ENCODE peak calls at places on chromosomes 7 and 10, in seven cellular contexts. K is HFF-Myc, W is nephron progenitor cell, X is RWPE1, P is endothelial cell, C is kidney epithelial cell, G is OCI-LY7. Q is an unnamed sample.

GRCh38 chr10:50291261-50291850 is 40.0 kb upstream of the ASAH2 start:
- DNase-seq in C (no peak), W (no peak), X (no peak), G (peak), P (no peak), K (no peak), Q (no peak)

GRCh38 chr7:8214162-8214897 is 47.6 kb downstream of the ICA1 start:
- DNase-seq in G (no peak), W (no peak), P (no peak), K (peak), C (peak), X (no peak), Q (no peak)

GRCh38 chr10:45418859-45419672 is 45.0 kb downstream of the ALOX5 start:
- DNase-seq in K (no peak), X (no peak), W (peak), G (no peak), P (peak), C (no peak), Q (peak)

GRCh38 chr7:2138146-2138765 is 94.5 kb downstream of the MAD1L1 start:
- DNase-seq in X (no peak), W (no peak), G (no peak), C (no peak), K (no peak), P (no peak), Q (no peak)

GRCh38 chr10:2205406-2205805 is 468.1 kb upstream of the ADARB2 start:
- DNase-seq in C (no peak), P (no peak), G (no peak), W (no peak), K (no peak), X (no peak), Q (no peak)

GRCh38 chr10:96056787-96057186 is 13.4 kb downstream of the CCNJ start:
- DNase-seq in P (no peak), G (no peak), X (no peak), K (no peak), C (no peak), W (no peak), Q (no peak)

GRCh38 chr10:53314856-53315255 is 542.3 kb upstream of the MBL2 start:
- DNase-seq in W (no peak), P (no peak), X (peak), G (no peak), C (peak), K (peak), Q (peak)

GRCh38 chr10:48659790-48660189 is 24.9 kb upstream of the WDFY4 start:
- DNase-seq in W (no peak), X (no peak), C (no peak), K (no peak), P (no peak), G (peak), Q (no peak)

GRCh38 chr7:100583132-100584045 is 2.5 kb downstream of the LRCH4 start:
- DNase-seq in K (no peak), X (no peak), P (peak), G (peak), W (no peak), C (no peak), Q (no peak)

GRCh38 chr7:1802899-1803298 is 132.8 kb downstream of the ELFN1 start:
- DNase-seq in X (no peak), G (no peak), C (no peak), K (no peak), P (no peak), W (no peak), Q (no peak)

GRCh38 chr7:370775-371118 is 80.8 kb downstream of the FOXL3 start:
- DNase-seq in X (no peak), K (no peak), W (no peak), G (no peak), C (no peak), P (no peak), Q (no peak)

GRCh38 chr7:11831727-11832495 is at the start of gene THSD7A:
- DNase-seq in P (peak), W (peak), X (peak), K (no peak), C (no peak), G (no peak), Q (peak)

DNA sequence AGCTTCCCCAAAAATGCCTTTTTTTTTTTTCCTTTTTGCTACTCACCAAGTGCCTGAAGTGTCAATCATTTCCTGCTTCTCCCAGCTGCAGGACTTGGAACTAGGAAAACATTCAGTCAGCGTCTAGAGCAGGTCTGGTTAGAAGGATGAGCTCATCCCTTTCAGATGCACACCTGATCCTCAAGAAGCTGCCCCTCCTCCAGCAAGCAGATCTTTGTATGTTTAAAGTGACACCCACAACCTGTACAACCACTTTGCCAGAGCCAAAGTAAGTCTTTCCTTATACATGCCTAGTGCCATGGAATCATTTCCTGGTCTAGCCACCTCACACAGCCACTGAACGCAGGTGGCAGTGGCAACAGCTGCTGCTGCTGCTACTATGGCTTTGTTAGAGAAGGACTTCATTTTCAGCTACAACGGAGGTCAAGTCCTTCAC is 10.4 kb upstream of the USP54 start:
- DNase-seq in G (no peak), W (no peak), K (no peak), P (no peak), X (peak), C (peak), Q (peak)
- TF ChIP-seq CTCF in G (no peak), W (no peak), K (no peak), P (no peak), X (no peak), C (no peak), Q (no peak)

DNA sequence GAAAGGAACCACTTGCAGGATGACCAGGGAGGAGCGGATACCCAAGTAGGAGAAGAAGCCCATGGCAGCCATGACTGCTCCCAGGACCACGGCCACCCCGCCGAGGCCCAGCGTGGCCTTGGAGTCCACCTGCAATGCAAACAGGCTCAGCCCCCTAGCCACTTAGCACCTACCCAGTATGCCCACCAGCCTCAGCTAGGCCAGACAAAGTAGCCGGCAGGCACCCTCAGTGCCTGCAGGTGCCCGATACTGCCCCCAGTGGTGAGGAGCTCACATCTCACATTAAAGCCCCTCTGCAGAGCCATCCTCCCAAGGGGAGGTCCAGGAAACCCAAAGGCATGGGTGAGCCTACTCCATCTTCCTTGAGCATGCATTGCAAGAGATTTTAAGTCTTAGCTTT is 6.6 kb downstream of the NPC1L1 start:
- DNase-seq in G (peak), P (peak), X (peak), K (no peak), C (no peak), W (peak), Q (peak)
- TF ChIP-seq CTCF in G (peak), P (peak), X (no peak), K (peak), C (peak), W (peak), Q (peak)

DNA sequence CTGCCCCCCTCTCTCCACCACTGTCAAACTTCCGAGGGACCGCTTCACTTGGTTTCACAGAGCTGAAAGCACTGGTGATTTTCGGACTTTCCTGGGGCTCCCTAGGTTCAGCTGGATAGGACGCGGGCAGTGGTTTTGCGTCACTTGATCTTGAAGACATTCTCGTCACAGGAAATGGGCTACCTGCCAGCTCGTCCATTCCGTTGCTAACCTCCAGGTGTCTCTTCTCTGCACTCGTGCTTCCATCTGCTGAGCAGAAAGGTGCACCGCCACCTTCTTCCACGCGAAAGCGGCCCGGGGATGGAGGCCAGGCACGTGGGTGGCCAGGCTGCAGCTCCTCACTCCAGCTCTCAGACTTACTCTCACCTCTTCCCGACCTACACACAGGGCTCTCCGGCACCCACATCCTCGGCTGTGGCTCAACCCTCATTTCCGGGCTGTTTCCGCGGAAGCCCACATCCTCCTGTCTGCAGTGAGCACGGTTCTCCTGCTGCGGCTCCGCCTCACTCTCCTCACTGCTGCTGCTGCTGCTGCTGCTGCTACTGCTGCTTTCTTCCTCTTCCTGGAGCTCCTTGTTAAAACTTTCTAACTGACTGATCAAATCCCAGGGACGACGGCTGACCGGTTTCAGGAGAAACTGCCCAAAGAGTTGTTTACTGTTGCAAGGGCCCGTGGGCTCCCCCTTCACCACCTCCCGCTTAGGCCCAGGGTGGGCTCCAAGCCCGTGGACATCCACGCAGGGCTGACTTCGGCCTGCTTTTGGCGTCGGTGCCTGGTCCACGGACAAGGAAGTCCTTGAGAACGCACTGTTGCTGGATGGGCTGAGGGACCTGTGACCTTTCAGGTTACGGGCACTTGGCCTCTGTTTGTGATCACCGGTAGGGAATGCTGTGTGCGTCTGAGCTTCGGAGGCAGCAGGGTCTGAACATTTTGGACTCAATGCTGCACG is 32.1 kb downstream of the JCAD start:
- DNase-seq in C (peak), K (no peak), W (peak), X (no peak), G (peak), P (no peak), Q (peak)
- TF ChIP-seq CTCF in C (peak), K (no peak), W (no peak), X (no peak), G (no peak), P (no peak), Q (no peak)

GRCh38 chr7:119196183-119196582 is 971.7 kb downstream of the ANKRD7 start:
- DNase-seq in K (no peak), C (no peak), P (no peak), W (no peak), G (no peak), X (no peak), Q (no peak)

GRCh38 chr7:119197172-119197871 is 972.8 kb downstream of the ANKRD7 start:
- DNase-seq in K (no peak), C (no peak), W (no peak), G (no peak), X (no peak), P (no peak), Q (no peak)

GRCh38 chr7:119197872-119198527 is 973.5 kb downstream of the ANKRD7 start:
- DNase-seq in W (peak), P (peak), X (peak), C (peak), K (no peak), G (peak), Q (peak)
- TF ChIP-seq CTCF in W (peak), P (peak), X (peak), C (peak), K (peak), G (peak), Q (peak)

Q was measured in Calu3.